ENCODE peak calls at places on chromosomes 2 and 18, in four cellular contexts. One of them, this sample, is unnamed. For H3K36me3, the result is how much of the 10 kb centered on the place peaks cover.

GRCh38 chr2:119823734-119824334 is 64.1 kb downstream of the PTPN4 start:
- DNase-seq in body of pancreas: no peak
- DNase-seq in H1: no peak
- DNase-seq in heart left ventricle: no peak
- DNase-seq in this sample: no peak

GRCh38 chr2:177909962-177910361 is 162.6 kb downstream of the PDE11A start:
- DNase-seq in H1: no peak
- DNase-seq in body of pancreas: no peak
- DNase-seq in heart left ventricle: no peak
- DNase-seq in this sample: no peak

GRCh38 chr2:232667989-232668583 is 29.0 kb upstream of the GIGYF2 start:
- DNase-seq in heart left ventricle: no peak
- DNase-seq in H1: no peak
- DNase-seq in body of pancreas: no peak
- DNase-seq in this sample: no peak

GRCh38 chr2:98712145-98712544 is 18.8 kb downstream of the MGAT4A start:
- DNase-seq in heart left ventricle: no peak
- DNase-seq in body of pancreas: no peak
- DNase-seq in H1: no peak
- DNase-seq in this sample: no peak

GRCh38 chr2:240402566-240403295 is 32.7 kb upstream of the GPC1 start:
- DNase-seq in body of pancreas: no peak
- DNase-seq in heart left ventricle: peak
- DNase-seq in H1: no peak
- DNase-seq in this sample: no peak

GRCh38 chr18:48816554-48816953 is 134.2 kb downstream of the SMAD7 start:
- DNase-seq in H1: no peak
- DNase-seq in heart left ventricle: no peak
- DNase-seq in body of pancreas: no peak
- DNase-seq in this sample: no peak

GRCh38 chr2:36854241-36854640 is 112.1 kb downstream of the STRN start:
- DNase-seq in heart left ventricle: no peak
- DNase-seq in H1: no peak
- DNase-seq in body of pancreas: no peak
- DNase-seq in this sample: no peak

GRCh38 chr2:149065236-149065635 is 26.7 kb downstream of the LYPD6B start:
- DNase-seq in body of pancreas: no peak
- DNase-seq in H1: no peak
- DNase-seq in heart left ventricle: no peak
- DNase-seq in this sample: no peak

GRCh38 chr2:91477731-91478672 is 2786.5 kb downstream of the RPIA start:
- DNase-seq in H1: no peak
- DNase-seq in body of pancreas: peak
- DNase-seq in heart left ventricle: peak
- DNase-seq in this sample: no peak

GRCh38 chr2:101267671-101268656 is 15.3 kb downstream of the CNOT11 start:
- DNase-seq in body of pancreas: no peak
- DNase-seq in heart left ventricle: no peak
- DNase-seq in H1: no peak
- DNase-seq in this sample: no peak
- H3K36me3 ChIP-seq in body of pancreas: under half
- H3K36me3 ChIP-seq in heart left ventricle: half or more
- H3K36me3 ChIP-seq in H1: half or more
- H3K36me3 ChIP-seq in this sample: under half

DNA sequence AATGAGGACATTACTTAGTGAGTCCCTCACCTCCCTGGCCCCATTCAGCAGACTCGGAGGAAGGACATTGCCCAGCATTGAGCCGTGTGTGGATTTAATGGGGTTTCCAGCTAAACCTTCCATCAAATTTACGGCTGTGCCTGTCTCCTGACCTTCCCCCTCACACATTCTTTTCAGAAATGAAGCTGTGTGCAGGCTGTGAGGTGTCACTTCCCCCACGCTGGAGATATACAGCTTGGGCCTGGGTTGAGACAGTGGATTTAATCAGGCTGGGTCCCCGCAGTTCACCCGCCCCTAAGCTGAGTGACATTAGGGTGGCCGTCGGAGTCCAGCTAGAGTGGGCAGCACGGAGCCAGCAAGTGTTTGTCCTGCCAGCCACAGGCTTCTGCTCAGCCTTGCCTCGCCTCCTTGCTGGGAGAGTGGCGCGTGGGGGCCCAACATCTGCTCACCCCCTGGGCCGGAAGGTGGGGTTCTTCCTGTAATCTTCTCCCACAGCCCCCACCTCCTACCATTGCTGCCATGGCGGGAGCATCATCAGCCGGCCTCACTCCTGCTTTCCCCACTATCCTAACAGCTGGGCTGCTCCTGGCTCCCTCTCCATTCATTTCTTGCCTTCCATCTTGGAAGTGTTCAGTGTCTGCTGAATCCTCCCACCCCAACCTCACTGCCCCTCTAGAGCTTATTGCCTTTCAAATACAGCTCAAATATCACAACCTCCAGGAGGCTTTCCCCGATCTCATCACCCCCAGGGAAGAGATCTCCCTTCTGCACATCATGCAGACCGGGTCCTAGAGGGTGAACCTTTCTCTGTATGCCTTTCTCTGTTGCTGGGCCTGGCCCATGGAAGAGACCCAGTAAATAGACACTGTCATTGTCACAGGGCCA is 149.0 kb downstream of the GLI2 start:
- DNase-seq in body of pancreas: no peak
- DNase-seq in heart left ventricle: no peak
- DNase-seq in H1: no peak
- DNase-seq in this sample: no peak
- H3K27ac ChIP-seq in body of pancreas: no peak
- H3K27ac ChIP-seq in heart left ventricle: no peak
- H3K27ac ChIP-seq in H1: no peak
- H3K27ac ChIP-seq in this sample: no peak

DNA sequence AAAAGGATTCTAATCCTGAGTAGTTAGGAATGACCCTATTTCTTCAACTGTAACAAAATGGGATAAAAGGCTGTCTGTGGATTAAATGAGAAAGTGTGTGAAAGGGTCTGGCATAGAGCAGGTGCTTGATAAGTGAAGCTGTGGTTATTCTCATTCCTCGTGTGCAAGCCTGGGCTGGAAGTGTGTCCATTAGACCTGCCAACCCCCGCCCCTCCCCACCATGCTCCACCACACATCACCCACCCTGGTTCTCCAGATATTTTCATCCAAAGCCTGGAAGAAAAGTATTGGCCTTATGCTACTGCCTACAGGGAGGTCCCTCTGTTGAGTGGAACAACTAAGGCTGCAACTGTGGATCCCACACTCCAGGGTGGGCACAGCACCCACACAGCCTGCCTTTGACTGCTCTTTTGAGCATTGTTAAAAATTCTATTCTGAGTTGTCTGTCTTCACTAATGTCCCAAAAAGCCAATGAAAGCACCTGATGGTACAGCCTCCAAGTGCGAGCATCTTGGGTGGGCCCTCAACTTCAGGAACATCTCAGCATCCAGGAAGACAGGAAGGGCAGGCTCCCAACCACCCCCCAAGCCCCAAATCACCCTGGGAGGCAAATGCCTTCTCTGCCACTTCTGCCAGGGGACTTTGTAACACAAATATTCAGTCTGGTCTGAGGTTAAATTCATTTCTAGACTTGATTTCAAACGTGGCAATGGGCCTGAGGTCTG is 102.8 kb upstream of the PPP1CB start:
- DNase-seq in body of pancreas: no peak
- DNase-seq in H1: no peak
- DNase-seq in heart left ventricle: no peak
- DNase-seq in this sample: no peak
- H3K4me3 ChIP-seq in body of pancreas: no peak
- H3K4me3 ChIP-seq in H1: no peak
- H3K4me3 ChIP-seq in heart left ventricle: no peak
- H3K4me3 ChIP-seq in this sample: no peak

GRCh38 chr2:21318263-21318662 is 194.5 kb downstream of the TDRD15 start:
- DNase-seq in H1: no peak
- DNase-seq in heart left ventricle: no peak
- DNase-seq in body of pancreas: no peak
- DNase-seq in this sample: no peak
- H3K36me3 ChIP-seq in H1: under half
- H3K36me3 ChIP-seq in heart left ventricle: under half
- H3K36me3 ChIP-seq in body of pancreas: under half
- H3K36me3 ChIP-seq in this sample: under half

GRCh38 chr2:43136862-43137261 is 89.5 kb downstream of the ZFP36L2 start:
- DNase-seq in body of pancreas: no peak
- DNase-seq in H1: no peak
- DNase-seq in heart left ventricle: no peak
- DNase-seq in this sample: no peak

GRCh38 chr2:43138441-43138840 is 88.0 kb downstream of the ZFP36L2 start:
- DNase-seq in H1: no peak
- DNase-seq in body of pancreas: no peak
- DNase-seq in heart left ventricle: no peak
- DNase-seq in this sample: no peak

GRCh38 chr2:43139501-43139900 is 86.9 kb downstream of the ZFP36L2 start:
- DNase-seq in H1: no peak
- DNase-seq in body of pancreas: no peak
- DNase-seq in heart left ventricle: no peak
- DNase-seq in this sample: no peak

GRCh38 chr2:43142921-43143438 is 83.4 kb downstream of the ZFP36L2 start:
- DNase-seq in body of pancreas: no peak
- DNase-seq in H1: no peak
- DNase-seq in heart left ventricle: no peak
- DNase-seq in this sample: no peak

GRCh38 chr2:43139996-43140621 is 86.3 kb downstream of the ZFP36L2 start:
- DNase-seq in heart left ventricle: peak
- DNase-seq in body of pancreas: no peak
- DNase-seq in H1: no peak
- DNase-seq in this sample: no peak
- H3K27ac ChIP-seq in heart left ventricle: peak
- H3K27ac ChIP-seq in body of pancreas: no peak
- H3K27ac ChIP-seq in H1: no peak
- H3K27ac ChIP-seq in this sample: no peak

GRCh38 chr2:64831977-64832328 is 157.2 kb upstream of the SLC1A4 start:
- DNase-seq in H1: no peak
- DNase-seq in body of pancreas: no peak
- DNase-seq in heart left ventricle: no peak
- DNase-seq in this sample: no peak
- H3K4me3 ChIP-seq in H1: no peak
- H3K4me3 ChIP-seq in body of pancreas: no peak
- H3K4me3 ChIP-seq in heart left ventricle: no peak
- H3K4me3 ChIP-seq in this sample: no peak